ENCODE peak calls at places on chromosomes 3 and 15, in four cellular contexts. O is lung, D is left ventricle myocardium superior, J is iris pigment epithelial cell. L is an unnamed sample.
A peak's percentile ranks its signal among the peaks of the same experiment; 100 is the strongest.

GRCh38 chr15:67836134-67836455 is 3.8 kb downstream of the RNU6-1 start:
- DNase-seq in O (no peak), J (no peak), D (no peak), L (no peak)

GRCh38 chr3:195165790-195166189 is 105.2 kb downstream of the XXYLT1 start:
- DNase-seq in J (no peak), D (no peak), O (no peak), L (no peak)

GRCh38 chr3:45026957-45027356 is 854 bp downstream of the CLEC3B start:
- DNase-seq in J (peak; percentile 36), D (peak; percentile 90), O (no peak), L (no peak)

GRCh38 chr3:55624238-55624637 is 137.1 kb upstream of the WNT5A start:
- DNase-seq in D (no peak), J (peak; percentile 85), O (peak; percentile 34), L (peak; percentile 18)

GRCh38 chr3:112136959-112137693 is 4.1 kb upstream of the GCSAM start:
- DNase-seq in J (peak; percentile 51), O (no peak), D (no peak), L (no peak)

GRCh38 chr15:69303337-69304175 is 4.8 kb downstream of the PAQR5 start:
- DNase-seq in O (no peak), J (no peak), D (no peak), L (no peak)

GRCh38 chr3:101677436-101678286 is 729 bp upstream of the ZBTB11 start:
- DNase-seq in J (no peak), O (no peak), D (peak; percentile 45), L (no peak)

GRCh38 chr3:44803298-44803697 is 41.7 kb downstream of the KIF15 start:
- DNase-seq in J (no peak), D (no peak), O (no peak), L (no peak)

GRCh38 chr3:117439812-117440211 is 730.2 kb downstream of the TUSC7 start:
- DNase-seq in J (peak; percentile 1), D (no peak), O (no peak), L (no peak)

GRCh38 chr15:74624020-74624602 is 8.5 kb downstream of the CLK3 start:
- DNase-seq in J (no peak), O (peak; percentile 39), D (no peak), L (no peak)

GRCh38 chr3:64888840-64889239 is 201.0 kb upstream of the ADAMTS9 start:
- DNase-seq in D (no peak), J (no peak), O (no peak), L (no peak)

GRCh38 chr15:90916461-90916860 is 13.4 kb downstream of the MAN2A2 start:
- DNase-seq in J (no peak), O (no peak), D (no peak), L (no peak)

GRCh38 chr15:57196865-57197264 is 179.4 kb upstream of the CGNL1 start:
- DNase-seq in D (no peak), O (no peak), J (peak; percentile 46), L (no peak)

GRCh38 chr15:31272558-31273257 is 53.9 kb upstream of the KLF13 start:
- DNase-seq in J (no peak), O (peak; percentile 28), D (no peak), L (peak; percentile 78)

GRCh38 chr3:127263586-127264231 is 24.1 kb downstream of the PRR20G start:
- DNase-seq in J (no peak), O (no peak), D (no peak), L (no peak)

GRCh38 chr3:177295116-177295515 is 97.8 kb upstream of the TBL1XR1 start:
- DNase-seq in J (no peak), D (no peak), O (no peak), L (peak; percentile 85)

GRCh38 chr3:171028025-171028778 is 1.7 kb upstream of the SLC2A2 start:
- DNase-seq in D (peak; percentile 65), O (peak; percentile 41), J (peak; percentile 97), L (peak; percentile 57)

GRCh38 chr3:186626254-186626847 is 13.5 kb downstream of the AHSG start:
- DNase-seq in J (no peak), O (no peak), D (no peak), L (no peak)

GRCh38 chr3:177104299-177104992 is 92.8 kb downstream of the TBL1XR1 start:
- DNase-seq in D (no peak), J (no peak), O (no peak), L (no peak)

GRCh38 chr3:76570436-76571057 is 469.4 kb upstream of the ROBO2 start:
- DNase-seq in J (peak; percentile 41), O (no peak), D (no peak), L (no peak)

GRCh38 chr3:185998136-185998535 is 60.3 kb upstream of the TRA2B start:
- DNase-seq in O (no peak), D (no peak), J (no peak), L (no peak)

GRCh38 chr3:48208088-48208487 is 15.2 kb upstream of the CAMP start:
- DNase-seq in J (no peak), D (no peak), O (no peak), L (no peak)

GRCh38 chr15:101031203-101031602 is 112.0 kb downstream of the LRRK1 start:
- DNase-seq in O (peak; percentile 24), D (no peak), J (peak; percentile 90), L (peak; percentile 10)

GRCh38 chr3:123791073-123791370 is 93.1 kb downstream of the MYLK start:
- DNase-seq in D (no peak), J (no peak), O (no peak), L (no peak)

GRCh38 chr15:45242289-45242688 is 9.7 kb upstream of the SLC28A2 start:
- DNase-seq in J (peak; percentile 4), D (no peak), O (no peak), L (no peak)

GRCh38 chr3:50671331-50671730 is 3.4 kb upstream of the DOCK3 start:
- DNase-seq in J (peak; percentile 80), D (peak; percentile 46), O (no peak), L (no peak)

GRCh38 chr3:134367869-134368750 is 6.1 kb downstream of the AMOTL2 start:
- DNase-seq in J (no peak), O (no peak), D (no peak), L (no peak)

GRCh38 chr3:116963802-116964201 is 254.2 kb downstream of the TUSC7 start:
- DNase-seq in D (no peak), J (no peak), O (no peak), L (no peak)

GRCh38 chr15:101050647-101051290 is 131.6 kb downstream of the LRRK1 start:
- DNase-seq in J (no peak), D (no peak), O (peak; percentile 21), L (peak; percentile 8)

GRCh38 chr3:60584250-60584649 is 667.0 kb downstream of the FHIT start:
- DNase-seq in O (no peak), D (no peak), J (peak; percentile 48), L (no peak)

GRCh38 chr3:47323431-47324277 is 40.9 kb downstream of the KLHL18 start:
- DNase-seq in D (no peak), O (no peak), J (peak; percentile 67), L (no peak)

GRCh38 chr3:194537732-194538247 is 51.0 kb upstream of the ATP13A3 start:
- DNase-seq in D (no peak), J (peak; percentile 81), O (peak; percentile 48), L (peak; percentile 58)

GRCh38 chr15:73317651-73318462 is 50.9 kb downstream of the HCN4 start:
- DNase-seq in J (no peak), D (no peak), O (no peak), L (no peak)

L was measured in mucosa of gallbladder.